ENCODE peak calls at places on chromosome 1, in ten cellular contexts. One of them, this sample, is unnamed.

GRCh38 chr1:232318143-232318542 is 311.8 kb downstream of the SIPA1L2 start:
- DNase-seq in GM12864: no peak
- DNase-seq in foreskin keratinocyte: no peak
- DNase-seq in foreskin fibroblast: no peak
- DNase-seq in ovary: no peak
- DNase-seq in fibroblast of lung: no peak
- DNase-seq in cardiac fibroblast: no peak
- DNase-seq in CD8-positive, alpha-beta T cell: no peak
- DNase-seq in GM20000: no peak
- DNase-seq in neural progenitor cell: no peak
- DNase-seq in this sample: no peak

GRCh38 chr1:185645201-185645640 is 89.0 kb upstream of the HMCN1 start:
- DNase-seq in ovary: no peak
- DNase-seq in CD8-positive, alpha-beta T cell: no peak
- DNase-seq in GM20000: no peak
- DNase-seq in fibroblast of lung: no peak
- DNase-seq in neural progenitor cell: peak
- DNase-seq in cardiac fibroblast: peak
- DNase-seq in foreskin fibroblast: no peak
- DNase-seq in foreskin keratinocyte: peak
- DNase-seq in GM12864: no peak
- DNase-seq in this sample: no peak

GRCh38 chr1:201711811-201712210 is 117.1 kb upstream of the IPO9 start:
- DNase-seq in fibroblast of lung: no peak
- DNase-seq in neural progenitor cell: no peak
- DNase-seq in foreskin fibroblast: peak
- DNase-seq in ovary: no peak
- DNase-seq in GM12864: no peak
- DNase-seq in cardiac fibroblast: peak
- DNase-seq in GM20000: no peak
- DNase-seq in foreskin keratinocyte: no peak
- DNase-seq in CD8-positive, alpha-beta T cell: no peak
- DNase-seq in this sample: no peak

GRCh38 chr1:89149229-89149628 is 23.3 kb upstream of the GBP2 start:
- DNase-seq in foreskin fibroblast: peak
- DNase-seq in GM12864: no peak
- DNase-seq in CD8-positive, alpha-beta T cell: no peak
- DNase-seq in cardiac fibroblast: peak
- DNase-seq in neural progenitor cell: peak
- DNase-seq in fibroblast of lung: peak
- DNase-seq in foreskin keratinocyte: no peak
- DNase-seq in GM20000: no peak
- DNase-seq in ovary: no peak
- DNase-seq in this sample: no peak

GRCh38 chr1:206898089-206898908 is 1.1 kb downstream of the IL24 start:
- DNase-seq in GM12864: no peak
- DNase-seq in fibroblast of lung: peak
- DNase-seq in foreskin keratinocyte: peak
- DNase-seq in CD8-positive, alpha-beta T cell: no peak
- DNase-seq in foreskin fibroblast: peak
- DNase-seq in ovary: no peak
- DNase-seq in cardiac fibroblast: peak
- DNase-seq in neural progenitor cell: no peak
- DNase-seq in GM20000: no peak
- DNase-seq in this sample: no peak

GRCh38 chr1:149942207-149942606 is 5.5 kb upstream of the MTMR11 start:
- DNase-seq in ovary: no peak
- DNase-seq in fibroblast of lung: peak
- DNase-seq in GM20000: no peak
- DNase-seq in GM12864: no peak
- DNase-seq in foreskin fibroblast: no peak
- DNase-seq in neural progenitor cell: peak
- DNase-seq in CD8-positive, alpha-beta T cell: no peak
- DNase-seq in foreskin keratinocyte: no peak
- DNase-seq in cardiac fibroblast: peak
- DNase-seq in this sample: no peak

GRCh38 chr1:98490099-98490498 is 171.4 kb upstream of the SNX7 start:
- DNase-seq in CD8-positive, alpha-beta T cell: no peak
- DNase-seq in GM12864: no peak
- DNase-seq in foreskin keratinocyte: no peak
- DNase-seq in ovary: no peak
- DNase-seq in cardiac fibroblast: no peak
- DNase-seq in GM20000: no peak
- DNase-seq in neural progenitor cell: no peak
- DNase-seq in fibroblast of lung: no peak
- DNase-seq in foreskin fibroblast: no peak
- DNase-seq in this sample: no peak

GRCh38 chr1:94646786-94647555 is 105.4 kb upstream of the F3 start:
- DNase-seq in foreskin fibroblast: peak
- DNase-seq in fibroblast of lung: peak
- DNase-seq in neural progenitor cell: no peak
- DNase-seq in CD8-positive, alpha-beta T cell: no peak
- DNase-seq in foreskin keratinocyte: peak
- DNase-seq in ovary: no peak
- DNase-seq in cardiac fibroblast: peak
- DNase-seq in GM20000: no peak
- DNase-seq in GM12864: no peak
- DNase-seq in this sample: no peak

GRCh38 chr1:155514582-155515187 is 47.9 kb downstream of the ASH1L start:
- DNase-seq in GM20000: no peak
- DNase-seq in fibroblast of lung: no peak
- DNase-seq in CD8-positive, alpha-beta T cell: no peak
- DNase-seq in neural progenitor cell: no peak
- DNase-seq in cardiac fibroblast: no peak
- DNase-seq in foreskin keratinocyte: no peak
- DNase-seq in ovary: no peak
- DNase-seq in foreskin fibroblast: no peak
- DNase-seq in GM12864: no peak
- DNase-seq in this sample: no peak

GRCh38 chr1:68128157-68128556 is 77.7 kb upstream of the DIRAS3 start:
- DNase-seq in GM12864: no peak
- DNase-seq in CD8-positive, alpha-beta T cell: no peak
- DNase-seq in foreskin fibroblast: peak
- DNase-seq in ovary: no peak
- DNase-seq in GM20000: no peak
- DNase-seq in neural progenitor cell: no peak
- DNase-seq in foreskin keratinocyte: no peak
- DNase-seq in fibroblast of lung: peak
- DNase-seq in cardiac fibroblast: peak
- DNase-seq in this sample: no peak

GRCh38 chr1:114956570-114956969 is 73.1 kb upstream of the TSHB start:
- DNase-seq in foreskin fibroblast: no peak
- DNase-seq in fibroblast of lung: peak
- DNase-seq in neural progenitor cell: peak
- DNase-seq in CD8-positive, alpha-beta T cell: no peak
- DNase-seq in cardiac fibroblast: peak
- DNase-seq in GM20000: no peak
- DNase-seq in foreskin keratinocyte: no peak
- DNase-seq in ovary: no peak
- DNase-seq in GM12864: no peak
- DNase-seq in this sample: no peak

GRCh38 chr1:57165546-57165945 is 199.7 kb upstream of the C8B start:
- DNase-seq in foreskin fibroblast: no peak
- DNase-seq in foreskin keratinocyte: no peak
- DNase-seq in ovary: no peak
- DNase-seq in GM12864: no peak
- DNase-seq in neural progenitor cell: no peak
- DNase-seq in CD8-positive, alpha-beta T cell: no peak
- DNase-seq in cardiac fibroblast: peak
- DNase-seq in GM20000: no peak
- DNase-seq in fibroblast of lung: no peak
- DNase-seq in this sample: no peak

GRCh38 chr1:51280321-51281096 is 44.4 kb downstream of the RNF11 start:
- DNase-seq in GM20000: no peak
- DNase-seq in neural progenitor cell: no peak
- DNase-seq in fibroblast of lung: no peak
- DNase-seq in foreskin fibroblast: no peak
- DNase-seq in CD8-positive, alpha-beta T cell: no peak
- DNase-seq in GM12864: no peak
- DNase-seq in cardiac fibroblast: no peak
- DNase-seq in ovary: no peak
- DNase-seq in foreskin keratinocyte: no peak
- DNase-seq in this sample: no peak

GRCh38 chr1:48761411-48761810 is 15.3 kb downstream of the BEND5 start:
- DNase-seq in foreskin fibroblast: peak
- DNase-seq in GM20000: no peak
- DNase-seq in foreskin keratinocyte: no peak
- DNase-seq in cardiac fibroblast: no peak
- DNase-seq in neural progenitor cell: no peak
- DNase-seq in GM12864: no peak
- DNase-seq in CD8-positive, alpha-beta T cell: no peak
- DNase-seq in ovary: no peak
- DNase-seq in fibroblast of lung: peak
- DNase-seq in this sample: no peak

GRCh38 chr1:26827663-26828062 is 1.2 kb downstream of the ZDHHC18 start:
- DNase-seq in fibroblast of lung: no peak
- DNase-seq in GM12864: no peak
- DNase-seq in cardiac fibroblast: no peak
- DNase-seq in foreskin keratinocyte: no peak
- DNase-seq in ovary: peak
- DNase-seq in CD8-positive, alpha-beta T cell: no peak
- DNase-seq in foreskin fibroblast: no peak
- DNase-seq in GM20000: no peak
- DNase-seq in neural progenitor cell: peak
- DNase-seq in this sample: no peak

DNA sequence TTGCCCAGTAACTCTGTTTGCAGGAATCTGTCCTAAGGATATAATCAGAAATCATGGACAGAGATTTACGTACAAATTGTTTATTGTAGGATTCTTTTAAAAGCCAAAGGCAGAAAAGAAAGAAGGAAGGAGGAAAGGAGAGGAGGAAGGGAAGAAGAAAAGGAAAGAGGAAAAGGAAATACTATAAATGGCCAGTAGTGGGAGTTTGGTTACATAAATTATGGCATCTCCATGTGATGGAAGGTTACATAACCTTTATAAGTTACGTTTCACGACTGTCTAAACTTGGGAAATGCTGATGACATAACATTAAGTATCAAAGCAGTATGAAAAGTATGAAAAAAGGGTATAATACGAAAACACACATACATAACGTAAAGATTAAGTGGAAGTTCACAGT is 39.0 kb downstream of the SMYD2 start:
- DNase-seq in fibroblast of lung: no peak
- DNase-seq in foreskin fibroblast: no peak
- DNase-seq in neural progenitor cell: no peak
- DNase-seq in GM20000: no peak
- DNase-seq in cardiac fibroblast: no peak
- DNase-seq in ovary: no peak
- DNase-seq in CD8-positive, alpha-beta T cell: no peak
- DNase-seq in foreskin keratinocyte: no peak
- DNase-seq in GM12864: no peak
- DNase-seq in this sample: no peak
- TF ChIP-seq CTCF in fibroblast of lung: no peak
- TF ChIP-seq CTCF in foreskin fibroblast: no peak
- TF ChIP-seq CTCF in neural progenitor cell: peak
- TF ChIP-seq CTCF in GM20000: no peak
- TF ChIP-seq CTCF in cardiac fibroblast: no peak
- TF ChIP-seq CTCF in ovary: no peak
- TF ChIP-seq CTCF in CD8-positive, alpha-beta T cell: no peak
- TF ChIP-seq CTCF in foreskin keratinocyte: peak
- TF ChIP-seq CTCF in GM12864: no peak
- TF ChIP-seq CTCF in this sample: peak

GRCh38 chr1:32073387-32074229 is 869 bp downstream of the TMEM39B start:
- DNase-seq in GM12864: no peak
- DNase-seq in CD8-positive, alpha-beta T cell: no peak
- DNase-seq in foreskin keratinocyte: no peak
- DNase-seq in neural progenitor cell: peak
- DNase-seq in GM20000: no peak
- DNase-seq in ovary: no peak
- DNase-seq in fibroblast of lung: no peak
- DNase-seq in foreskin fibroblast: no peak
- DNase-seq in cardiac fibroblast: no peak
- DNase-seq in this sample: no peak
- TF ChIP-seq CTCF in GM12864: peak
- TF ChIP-seq CTCF in CD8-positive, alpha-beta T cell: no peak
- TF ChIP-seq CTCF in foreskin keratinocyte: no peak
- TF ChIP-seq CTCF in neural progenitor cell: no peak
- TF ChIP-seq CTCF in GM20000: no peak
- TF ChIP-seq CTCF in ovary: no peak
- TF ChIP-seq CTCF in fibroblast of lung: no peak
- TF ChIP-seq CTCF in foreskin fibroblast: no peak
- TF ChIP-seq CTCF in cardiac fibroblast: peak
- TF ChIP-seq CTCF in this sample: peak

GRCh38 chr1:14143777-14144176 is 443.8 kb downstream of the PRDM2 start:
- DNase-seq in neural progenitor cell: no peak
- DNase-seq in foreskin fibroblast: no peak
- DNase-seq in GM20000: no peak
- DNase-seq in GM12864: no peak
- DNase-seq in CD8-positive, alpha-beta T cell: no peak
- DNase-seq in ovary: no peak
- DNase-seq in foreskin keratinocyte: no peak
- DNase-seq in fibroblast of lung: no peak
- DNase-seq in cardiac fibroblast: no peak
- DNase-seq in this sample: no peak

DNA sequence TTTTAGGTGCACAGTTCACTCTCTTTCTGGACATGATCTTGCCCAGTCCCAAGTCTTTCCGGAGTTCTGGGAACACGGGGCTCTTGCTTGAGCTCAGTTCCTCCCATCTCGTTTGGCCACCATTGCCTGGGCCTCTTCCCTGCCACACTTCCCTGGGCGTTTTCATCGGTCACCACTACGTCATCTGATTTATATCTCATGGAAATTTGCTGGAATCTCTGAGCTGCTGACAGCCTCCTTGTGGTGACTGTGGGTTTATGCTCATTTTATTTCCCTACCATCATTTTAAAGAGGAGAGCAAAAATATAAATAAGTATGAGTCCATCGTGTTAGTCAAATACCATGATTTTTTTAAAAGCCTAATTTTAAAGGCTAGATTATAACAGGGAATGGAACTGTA is 449.1 kb upstream of the KAZN start:
- DNase-seq in cardiac fibroblast: peak
- DNase-seq in GM20000: no peak
- DNase-seq in foreskin keratinocyte: no peak
- DNase-seq in CD8-positive, alpha-beta T cell: no peak
- DNase-seq in foreskin fibroblast: no peak
- DNase-seq in neural progenitor cell: no peak
- DNase-seq in ovary: no peak
- DNase-seq in GM12864: no peak
- DNase-seq in fibroblast of lung: no peak
- DNase-seq in this sample: no peak
- TF ChIP-seq CTCF in cardiac fibroblast: no peak
- TF ChIP-seq CTCF in GM20000: no peak
- TF ChIP-seq CTCF in foreskin keratinocyte: peak
- TF ChIP-seq CTCF in CD8-positive, alpha-beta T cell: no peak
- TF ChIP-seq CTCF in foreskin fibroblast: no peak
- TF ChIP-seq CTCF in neural progenitor cell: peak
- TF ChIP-seq CTCF in ovary: no peak
- TF ChIP-seq CTCF in GM12864: no peak
- TF ChIP-seq CTCF in fibroblast of lung: peak
- TF ChIP-seq CTCF in this sample: peak

DNA sequence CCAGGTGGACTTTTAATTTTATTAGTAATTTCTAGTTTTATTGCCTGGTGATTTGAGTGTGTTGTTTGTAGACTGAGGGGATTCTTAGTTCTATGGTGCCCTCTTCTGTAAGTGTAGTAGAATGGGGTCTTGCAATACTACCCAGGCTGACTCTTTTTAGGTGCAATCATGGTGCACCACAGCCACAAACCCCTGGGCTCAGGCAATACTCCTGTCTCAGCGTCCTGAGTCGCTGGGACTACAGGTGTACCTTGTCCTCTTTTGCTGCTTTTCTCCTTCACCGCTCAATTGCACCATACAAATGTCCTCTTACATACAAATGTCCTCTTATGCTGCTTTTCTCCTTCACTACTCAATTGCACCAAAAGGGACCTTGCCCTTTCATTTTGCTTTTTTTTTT is 43.1 kb downstream of the SCP2 start:
- DNase-seq in CD8-positive, alpha-beta T cell: no peak
- DNase-seq in fibroblast of lung: peak
- DNase-seq in cardiac fibroblast: peak
- DNase-seq in ovary: no peak
- DNase-seq in foreskin keratinocyte: no peak
- DNase-seq in GM12864: no peak
- DNase-seq in foreskin fibroblast: peak
- DNase-seq in neural progenitor cell: peak
- DNase-seq in GM20000: no peak
- DNase-seq in this sample: no peak
- TF ChIP-seq CTCF in CD8-positive, alpha-beta T cell: no peak
- TF ChIP-seq CTCF in fibroblast of lung: no peak
- TF ChIP-seq CTCF in cardiac fibroblast: no peak
- TF ChIP-seq CTCF in ovary: no peak
- TF ChIP-seq CTCF in foreskin keratinocyte: peak
- TF ChIP-seq CTCF in GM12864: peak
- TF ChIP-seq CTCF in foreskin fibroblast: no peak
- TF ChIP-seq CTCF in neural progenitor cell: peak
- TF ChIP-seq CTCF in GM20000: no peak
- TF ChIP-seq CTCF in this sample: peak